ENCODE peak calls at places on chromosomes 16 and 17, in eight cellular contexts. One of them, this sample, is unnamed.
A peak's percentile ranks its signal among the peaks of the same experiment; 100 is the strongest.

GRCh38 chr17:42779942-42780815 is at the start of gene WNK4:
- DNase-seq in lower lobe of right lung: no peak
- DNase-seq in right lobe of liver: no peak
- DNase-seq in fibroblast of lung: peak; percentile 49
- DNase-seq in choroid plexus epithelial cell: no peak
- DNase-seq in fibroblast of mammary gland: peak; percentile 46
- DNase-seq in left lung: peak; percentile 78
- DNase-seq in foreskin fibroblast: peak; percentile 63
- DNase-seq in this sample: peak; percentile 59

GRCh38 chr17:16438557-16439302 is 23.4 kb downstream of the TRPV2 start:
- DNase-seq in fibroblast of mammary gland: peak; percentile 100
- DNase-seq in fibroblast of lung: peak; percentile 100
- DNase-seq in left lung: peak; percentile 95
- DNase-seq in foreskin fibroblast: peak; percentile 100
- DNase-seq in choroid plexus epithelial cell: peak; percentile 100
- DNase-seq in lower lobe of right lung: peak; percentile 95
- DNase-seq in right lobe of liver: peak; percentile 91
- DNase-seq in this sample: peak; percentile 100

GRCh38 chr16:12486386-12486785 is 317.3 kb downstream of the CPPED1 start:
- DNase-seq in fibroblast of lung: no peak
- DNase-seq in left lung: no peak
- DNase-seq in fibroblast of mammary gland: no peak
- DNase-seq in lower lobe of right lung: no peak
- DNase-seq in choroid plexus epithelial cell: no peak
- DNase-seq in right lobe of liver: no peak
- DNase-seq in foreskin fibroblast: no peak
- DNase-seq in this sample: no peak

GRCh38 chr16:72050769-72051464 is 3.4 kb upstream of the HP start:
- DNase-seq in fibroblast of lung: peak; percentile 29
- DNase-seq in lower lobe of right lung: no peak
- DNase-seq in choroid plexus epithelial cell: peak; percentile 22
- DNase-seq in left lung: no peak
- DNase-seq in foreskin fibroblast: peak; percentile 73
- DNase-seq in right lobe of liver: peak; percentile 42
- DNase-seq in fibroblast of mammary gland: peak; percentile 54
- DNase-seq in this sample: peak; percentile 15

GRCh38 chr16:13348416-13348815 is 447.0 kb downstream of the SHISA9 start:
- DNase-seq in foreskin fibroblast: no peak
- DNase-seq in fibroblast of mammary gland: no peak
- DNase-seq in right lobe of liver: no peak
- DNase-seq in lower lobe of right lung: no peak
- DNase-seq in fibroblast of lung: no peak
- DNase-seq in choroid plexus epithelial cell: no peak
- DNase-seq in left lung: no peak
- DNase-seq in this sample: no peak

GRCh38 chr16:49108611-49109010 is 173.0 kb downstream of the CBLN1 start:
- DNase-seq in lower lobe of right lung: no peak
- DNase-seq in choroid plexus epithelial cell: no peak
- DNase-seq in right lobe of liver: no peak
- DNase-seq in fibroblast of mammary gland: no peak
- DNase-seq in foreskin fibroblast: no peak
- DNase-seq in left lung: no peak
- DNase-seq in fibroblast of lung: no peak
- DNase-seq in this sample: no peak

GRCh38 chr17:69608808-69609494 is 194.5 kb downstream of the MAP2K6 start:
- DNase-seq in fibroblast of mammary gland: peak; percentile 92
- DNase-seq in left lung: no peak
- DNase-seq in lower lobe of right lung: no peak
- DNase-seq in foreskin fibroblast: peak; percentile 93
- DNase-seq in fibroblast of lung: peak; percentile 98
- DNase-seq in choroid plexus epithelial cell: peak; percentile 95
- DNase-seq in right lobe of liver: no peak
- DNase-seq in this sample: peak; percentile 76

GRCh38 chr17:77020973-77021372 is 119.8 kb upstream of the SEC14L1 start:
- DNase-seq in fibroblast of lung: no peak
- DNase-seq in fibroblast of mammary gland: no peak
- DNase-seq in lower lobe of right lung: no peak
- DNase-seq in choroid plexus epithelial cell: no peak
- DNase-seq in left lung: no peak
- DNase-seq in foreskin fibroblast: no peak
- DNase-seq in right lobe of liver: no peak
- DNase-seq in this sample: no peak

GRCh38 chr16:12833939-12834338 is 30.3 kb upstream of the CPPED1 start:
- DNase-seq in fibroblast of mammary gland: no peak
- DNase-seq in fibroblast of lung: peak; percentile 51
- DNase-seq in foreskin fibroblast: peak; percentile 49
- DNase-seq in right lobe of liver: no peak
- DNase-seq in left lung: no peak
- DNase-seq in choroid plexus epithelial cell: no peak
- DNase-seq in lower lobe of right lung: no peak
- DNase-seq in this sample: no peak

GRCh38 chr16:74280448-74280847 is 16.2 kb upstream of the PSMD7 start:
- DNase-seq in left lung: no peak
- DNase-seq in foreskin fibroblast: no peak
- DNase-seq in right lobe of liver: no peak
- DNase-seq in choroid plexus epithelial cell: no peak
- DNase-seq in fibroblast of mammary gland: no peak
- DNase-seq in lower lobe of right lung: no peak
- DNase-seq in fibroblast of lung: no peak
- DNase-seq in this sample: no peak

GRCh38 chr16:74279805-74280204 is 16.8 kb upstream of the PSMD7 start:
- DNase-seq in fibroblast of mammary gland: no peak
- DNase-seq in left lung: no peak
- DNase-seq in fibroblast of lung: no peak
- DNase-seq in foreskin fibroblast: no peak
- DNase-seq in choroid plexus epithelial cell: no peak
- DNase-seq in right lobe of liver: no peak
- DNase-seq in lower lobe of right lung: no peak
- DNase-seq in this sample: no peak

GRCh38 chr16:74279266-74279665 is 17.3 kb upstream of the PSMD7 start:
- DNase-seq in fibroblast of lung: no peak
- DNase-seq in fibroblast of mammary gland: no peak
- DNase-seq in left lung: no peak
- DNase-seq in foreskin fibroblast: no peak
- DNase-seq in right lobe of liver: no peak
- DNase-seq in lower lobe of right lung: no peak
- DNase-seq in choroid plexus epithelial cell: no peak
- DNase-seq in this sample: no peak

GRCh38 chr16:74271879-74272278 is 24.7 kb upstream of the PSMD7 start:
- DNase-seq in fibroblast of mammary gland: peak; percentile 8
- DNase-seq in fibroblast of lung: no peak
- DNase-seq in choroid plexus epithelial cell: no peak
- DNase-seq in foreskin fibroblast: no peak
- DNase-seq in right lobe of liver: no peak
- DNase-seq in left lung: no peak
- DNase-seq in lower lobe of right lung: no peak
- DNase-seq in this sample: peak; percentile 9

GRCh38 chr16:74275031-74275636 is 21.5 kb upstream of the PSMD7 start:
- DNase-seq in right lobe of liver: no peak
- DNase-seq in foreskin fibroblast: peak; percentile 47
- DNase-seq in choroid plexus epithelial cell: peak; percentile 58
- DNase-seq in lower lobe of right lung: no peak
- DNase-seq in fibroblast of lung: peak; percentile 11
- DNase-seq in fibroblast of mammary gland: peak; percentile 42
- DNase-seq in left lung: no peak
- DNase-seq in this sample: peak; percentile 53
- TF ChIP-seq CTCF in right lobe of liver: peak; percentile 55
- TF ChIP-seq CTCF in foreskin fibroblast: peak; percentile 38
- TF ChIP-seq CTCF in choroid plexus epithelial cell: peak; percentile 62
- TF ChIP-seq CTCF in lower lobe of right lung: peak; percentile 20
- TF ChIP-seq CTCF in fibroblast of lung: peak; percentile 41
- TF ChIP-seq CTCF in fibroblast of mammary gland: peak; percentile 53
- TF ChIP-seq CTCF in left lung: no peak
- TF ChIP-seq CTCF in this sample: peak; percentile 32

GRCh38 chr17:28896884-28897768 is at the start of gene FLOT2:
- DNase-seq in left lung: peak; percentile 91
- DNase-seq in right lobe of liver: peak; percentile 86
- DNase-seq in fibroblast of mammary gland: peak; percentile 47
- DNase-seq in lower lobe of right lung: peak; percentile 84
- DNase-seq in fibroblast of lung: peak; percentile 31
- DNase-seq in choroid plexus epithelial cell: peak; percentile 73
- DNase-seq in foreskin fibroblast: peak; percentile 73
- DNase-seq in this sample: peak; percentile 72
- TF ChIP-seq CTCF in left lung: peak; percentile 30
- TF ChIP-seq CTCF in right lobe of liver: peak; percentile 23
- TF ChIP-seq CTCF in fibroblast of mammary gland: peak; percentile 15
- TF ChIP-seq CTCF in lower lobe of right lung: peak; percentile 26
- TF ChIP-seq CTCF in fibroblast of lung: peak; percentile 33
- TF ChIP-seq CTCF in choroid plexus epithelial cell: peak; percentile 37
- TF ChIP-seq CTCF in foreskin fibroblast: peak; percentile 34
- TF ChIP-seq CTCF in this sample: peak; percentile 42

DNA sequence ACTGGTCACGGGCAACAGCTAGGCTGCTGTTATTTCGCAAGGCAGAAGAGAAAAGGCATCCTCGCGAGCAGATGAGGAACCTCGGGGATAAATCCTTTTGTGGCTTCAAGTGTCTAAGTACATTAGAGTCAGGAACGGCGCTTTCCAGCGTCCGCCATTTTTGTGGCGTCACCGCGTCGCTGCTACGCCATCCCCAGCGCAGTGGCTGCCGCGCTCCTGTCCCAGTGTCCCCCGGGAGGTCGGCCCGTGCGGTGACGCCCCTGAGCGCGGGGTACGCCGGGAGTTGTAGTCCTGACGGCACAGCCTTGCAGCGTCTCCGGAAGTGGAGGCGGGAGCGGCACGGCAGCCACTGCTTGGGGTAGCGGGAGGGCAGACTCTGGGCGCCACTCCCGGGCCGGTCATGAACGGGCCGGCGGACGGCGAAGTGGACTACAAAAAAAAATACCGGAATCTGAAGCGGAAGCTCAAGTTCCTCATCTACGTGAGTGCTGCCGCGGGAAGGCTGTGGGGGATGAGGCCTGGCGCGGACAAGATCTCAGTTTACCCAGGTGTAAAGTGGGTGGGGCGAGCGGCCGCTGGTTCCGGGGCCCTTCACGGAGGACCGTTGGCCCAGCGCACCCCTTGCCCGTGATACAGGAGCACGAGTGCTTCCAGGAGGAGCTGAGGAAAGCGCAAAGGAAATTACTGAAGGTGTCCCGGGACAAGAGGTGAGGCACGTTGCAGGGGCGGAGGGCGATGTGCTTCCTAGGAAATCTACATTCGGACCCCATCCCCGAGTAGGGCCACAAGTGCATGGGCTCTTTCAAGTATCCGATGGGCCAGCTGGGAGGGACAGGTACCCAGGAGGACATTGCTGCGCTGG is at the start of gene INO80E:
- DNase-seq in foreskin fibroblast: peak; percentile 99
- DNase-seq in choroid plexus epithelial cell: peak; percentile 92
- DNase-seq in right lobe of liver: peak; percentile 99
- DNase-seq in fibroblast of lung: peak; percentile 92
- DNase-seq in lower lobe of right lung: peak; percentile 99
- DNase-seq in left lung: peak; percentile 100
- DNase-seq in fibroblast of mammary gland: peak; percentile 92
- DNase-seq in this sample: peak; percentile 95
- TF ChIP-seq CTCF in foreskin fibroblast: no peak
- TF ChIP-seq CTCF in choroid plexus epithelial cell: no peak
- TF ChIP-seq CTCF in right lobe of liver: no peak
- TF ChIP-seq CTCF in fibroblast of lung: no peak
- TF ChIP-seq CTCF in lower lobe of right lung: no peak
- TF ChIP-seq CTCF in left lung: peak; percentile 30
- TF ChIP-seq CTCF in fibroblast of mammary gland: no peak
- TF ChIP-seq CTCF in this sample: no peak

GRCh38 chr17:64492481-64493109 is 4.3 kb downstream of the POLG2 start:
- DNase-seq in left lung: no peak
- DNase-seq in choroid plexus epithelial cell: peak; percentile 53
- DNase-seq in right lobe of liver: no peak
- DNase-seq in fibroblast of lung: no peak
- DNase-seq in foreskin fibroblast: peak; percentile 52
- DNase-seq in fibroblast of mammary gland: peak; percentile 47
- DNase-seq in lower lobe of right lung: no peak
- DNase-seq in this sample: peak; percentile 38
- TF ChIP-seq CTCF in left lung: peak; percentile 36
- TF ChIP-seq CTCF in choroid plexus epithelial cell: peak; percentile 57
- TF ChIP-seq CTCF in right lobe of liver: peak; percentile 45
- TF ChIP-seq CTCF in fibroblast of lung: no peak
- TF ChIP-seq CTCF in foreskin fibroblast: peak; percentile 18
- TF ChIP-seq CTCF in fibroblast of mammary gland: peak; percentile 56
- TF ChIP-seq CTCF in lower lobe of right lung: peak; percentile 49
- TF ChIP-seq CTCF in this sample: peak; percentile 49

GRCh38 chr16:88438084-88438870 is 14.8 kb upstream of the ZFPM1 start:
- DNase-seq in fibroblast of lung: no peak
- DNase-seq in lower lobe of right lung: no peak
- DNase-seq in right lobe of liver: no peak
- DNase-seq in foreskin fibroblast: no peak
- DNase-seq in fibroblast of mammary gland: no peak
- DNase-seq in choroid plexus epithelial cell: no peak
- DNase-seq in left lung: no peak
- DNase-seq in this sample: no peak

GRCh38 chr16:88437367-88437964 is 15.6 kb upstream of the ZFPM1 start:
- DNase-seq in foreskin fibroblast: peak; percentile 58
- DNase-seq in left lung: peak; percentile 88
- DNase-seq in fibroblast of lung: peak; percentile 17
- DNase-seq in lower lobe of right lung: peak; percentile 69
- DNase-seq in right lobe of liver: no peak
- DNase-seq in choroid plexus epithelial cell: no peak
- DNase-seq in fibroblast of mammary gland: peak; percentile 29
- DNase-seq in this sample: peak; percentile 44

GRCh38 chr16:88434746-88435145 is 18.3 kb upstream of the ZFPM1 start:
- DNase-seq in left lung: no peak
- DNase-seq in right lobe of liver: no peak
- DNase-seq in foreskin fibroblast: no peak
- DNase-seq in fibroblast of lung: no peak
- DNase-seq in fibroblast of mammary gland: no peak
- DNase-seq in lower lobe of right lung: no peak
- DNase-seq in choroid plexus epithelial cell: no peak
- DNase-seq in this sample: no peak

GRCh38 chr16:88435437-88436355 is 17.4 kb upstream of the ZFPM1 start:
- DNase-seq in right lobe of liver: no peak
- DNase-seq in foreskin fibroblast: no peak
- DNase-seq in fibroblast of mammary gland: no peak
- DNase-seq in lower lobe of right lung: no peak
- DNase-seq in left lung: no peak
- DNase-seq in choroid plexus epithelial cell: no peak
- DNase-seq in fibroblast of lung: no peak
- DNase-seq in this sample: no peak

GRCh38 chr16:88436796-88437195 is 16.3 kb upstream of the ZFPM1 start:
- DNase-seq in right lobe of liver: no peak
- DNase-seq in fibroblast of mammary gland: no peak
- DNase-seq in foreskin fibroblast: no peak
- DNase-seq in fibroblast of lung: no peak
- DNase-seq in lower lobe of right lung: no peak
- DNase-seq in choroid plexus epithelial cell: no peak
- DNase-seq in left lung: no peak
- DNase-seq in this sample: no peak
- TF ChIP-seq CTCF in right lobe of liver: no peak
- TF ChIP-seq CTCF in fibroblast of mammary gland: no peak
- TF ChIP-seq CTCF in foreskin fibroblast: no peak
- TF ChIP-seq CTCF in fibroblast of lung: no peak
- TF ChIP-seq CTCF in lower lobe of right lung: no peak
- TF ChIP-seq CTCF in choroid plexus epithelial cell: no peak
- TF ChIP-seq CTCF in left lung: no peak
- TF ChIP-seq CTCF in this sample: no peak